ENCODE peak calls at places on chromosomes 5 and 9, in ten cellular contexts. N is A549; W is tibial nerve; L is CD8-positive, alpha-beta T cell; X is glutamatergic neuron; G is type B pancreatic cell; A is PC-9; T is dorsolateral prefrontal cortex; V is cardiac fibroblast; O is brain microvascular endothelial cell. Z is an unnamed sample.

GRCh38 chr5:150525163-150525562 is 17.2 kb downstream of the NDST1 start:
- DNase-seq in N (no peak), W (no peak), L (no peak), X (no peak), G (no peak), A (no peak), T (no peak), V (no peak), O (no peak), Z (no peak)

GRCh38 chr5:8828596-8829321 is 717.1 kb downstream of the SEMA5A start:
- DNase-seq in N (no peak), W (no peak), L (no peak), X (no peak), G (no peak), A (no peak), T (no peak), V (peak; percentile 51), O (peak; percentile 37), Z (no peak)

GRCh38 chr5:32254987-32255900 is 57.5 kb downstream of the MTMR12 start:
- DNase-seq in N (no peak), W (no peak), L (no peak), X (no peak), G (no peak), A (no peak), T (no peak), V (peak; percentile 77), O (no peak), Z (no peak)

GRCh38 chr5:37933586-37933985 is 93.7 kb upstream of the GDNF start:
- DNase-seq in N (no peak), W (no peak), L (no peak), X (no peak), G (no peak), A (no peak), T (no peak), V (no peak), O (no peak), Z (no peak)

GRCh38 chr9:110244616-110245015 is 11.7 kb downstream of the TXN start:
- DNase-seq in N (no peak), W (no peak), L (no peak), X (no peak), G (no peak), A (no peak), T (no peak), V (no peak), O (no peak), Z (no peak)

GRCh38 chr5:160978944-160979343 is 126.9 kb upstream of the ATP10B start:
- DNase-seq in N (no peak), W (no peak), L (no peak), X (no peak), G (no peak), A (no peak), T (no peak), V (no peak), O (no peak), Z (no peak)

GRCh38 chr5:25568294-25568693 is 923.5 kb upstream of the CDH10 start:
- DNase-seq in N (no peak), W (no peak), L (no peak), X (no peak), G (no peak), A (no peak), T (no peak), V (no peak), O (no peak), Z (no peak)

GRCh38 chr5:81125959-81126358 is 107.2 kb upstream of the CKMT2 start:
- DNase-seq in N (no peak), W (no peak), L (no peak), X (no peak), G (no peak), A (no peak), T (no peak), V (no peak), O (no peak), Z (no peak)

GRCh38 chr5:2887401-2888348 is 136.2 kb upstream of the IRX2 start:
- DNase-seq in N (no peak), W (no peak), L (no peak), X (no peak), G (peak; percentile 51), A (no peak), T (no peak), V (no peak), O (no peak), Z (no peak)

GRCh38 chr5:112366987-112367386 is 52.1 kb downstream of the EPB41L4A start:
- DNase-seq in N (peak; percentile 34), W (no peak), L (no peak), X (no peak), G (no peak), A (no peak), T (no peak), V (no peak), O (no peak), Z (peak; percentile 30)
- TF ChIP-seq CTCF in N (no peak), W (no peak), L (no peak), X (peak; percentile 20), G (peak; percentile 60), A (no peak), T (no peak), V (peak; percentile 22), O (peak; percentile 60), Z (peak; percentile 27)

DNA sequence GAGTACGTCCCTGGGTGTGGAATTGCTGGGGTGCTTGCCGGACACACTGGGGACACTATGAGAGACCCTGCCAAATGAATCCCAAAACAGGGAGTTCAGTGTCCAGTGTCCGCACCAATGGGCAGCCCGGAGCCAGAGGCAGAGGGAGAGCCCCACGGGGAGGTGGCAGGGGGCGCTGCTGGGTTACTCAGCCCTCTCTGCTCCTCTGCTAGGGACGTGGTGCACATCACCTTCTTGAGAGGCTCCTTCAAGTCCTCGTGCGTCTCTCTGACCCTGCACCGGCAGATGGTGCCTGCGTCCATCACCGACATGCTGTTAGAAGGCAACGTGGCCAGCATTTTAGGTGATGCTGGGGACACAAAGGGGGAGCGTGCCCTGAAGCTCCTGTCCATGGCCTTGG is 20.8 kb downstream of the STKLD1 start:
- DNase-seq in N (peak; percentile 61), W (no peak), L (no peak), X (peak; percentile 53), G (no peak), A (no peak), T (no peak), V (peak; percentile 32), O (peak; percentile 6), Z (peak; percentile 51)
- TF ChIP-seq CTCF in N (peak; percentile 23), W (no peak), L (no peak), X (no peak), G (peak; percentile 44), A (peak; percentile 30), T (no peak), V (peak; percentile 33), O (peak; percentile 65), Z (no peak)

DNA sequence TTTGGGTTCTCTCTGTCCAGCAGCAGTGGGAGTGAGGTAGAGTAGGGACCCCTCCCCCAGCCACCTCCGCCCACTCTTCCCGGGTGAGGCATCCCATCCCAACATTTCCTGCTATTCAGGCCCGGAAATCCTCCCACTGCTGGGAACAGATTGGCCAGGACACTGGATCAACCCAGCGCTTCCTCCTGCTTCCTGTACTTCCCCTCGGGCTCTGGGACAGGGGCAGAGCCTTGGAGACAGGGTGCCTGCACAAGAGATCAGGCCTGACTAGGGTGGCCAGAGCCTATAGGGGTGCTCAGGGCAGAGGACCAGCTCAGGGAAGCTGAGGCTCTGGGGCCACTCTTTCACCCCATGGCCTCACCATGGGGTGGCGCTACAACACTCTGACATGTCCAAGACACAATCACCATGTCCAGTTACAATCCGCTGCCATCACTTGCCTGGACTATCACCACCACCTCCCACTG is 14.5 kb downstream of the SH2D3C start:
- DNase-seq in N (peak; percentile 58), W (no peak), L (peak; percentile 40), X (peak; percentile 42), G (no peak), A (peak; percentile 45), T (no peak), V (peak; percentile 70), O (no peak), Z (no peak)
- TF ChIP-seq CTCF in N (no peak), W (peak; percentile 25), L (peak; percentile 28), X (peak; percentile 28), G (peak; percentile 43), A (peak; percentile 53), T (peak; percentile 36), V (peak; percentile 34), O (peak; percentile 57), Z (no peak)

DNA sequence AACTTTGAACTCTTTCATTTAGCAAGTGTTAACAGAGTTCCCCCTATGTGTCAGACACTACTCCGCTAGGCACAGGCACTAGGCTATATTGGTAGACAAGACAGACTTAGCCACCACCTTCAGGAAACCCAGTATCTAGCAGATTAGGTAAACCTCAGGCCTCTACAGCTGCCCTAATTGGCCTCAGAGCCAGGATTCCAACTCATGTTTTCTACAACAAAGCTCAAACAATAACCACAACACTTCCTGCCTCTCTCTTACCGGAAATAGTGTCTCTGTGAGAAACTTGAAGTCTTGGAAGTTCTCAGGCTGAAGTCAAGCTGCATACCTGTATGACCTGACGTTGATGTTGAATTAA is 116.6 kb upstream of the SLC44A1 start:
- DNase-seq in N (no peak), W (no peak), L (peak; percentile 58), X (no peak), G (no peak), A (peak; percentile 36), T (no peak), V (peak; percentile 78), O (peak; percentile 71), Z (no peak)
- TF ChIP-seq CTCF in N (no peak), W (no peak), L (peak; percentile 23), X (no peak), G (no peak), A (no peak), T (no peak), V (no peak), O (no peak), Z (no peak)

GRCh38 chr5:167555771-167556170 is 735.7 kb upstream of the WWC1 start:
- DNase-seq in N (no peak), W (no peak), L (no peak), X (no peak), G (no peak), A (no peak), T (no peak), V (no peak), O (no peak), Z (no peak)
- TF ChIP-seq CTCF in N (no peak), W (no peak), L (no peak), X (no peak), G (peak; percentile 21), A (no peak), T (no peak), V (no peak), O (no peak), Z (no peak)